ENCODE peak calls at places on chromosomes 1 and 21, in five cellular contexts. X is MV-4-11, N is endothelial cell, V is NCI-H1092, H is iris pigment epithelial cell. L is an unnamed sample.

GRCh38 chr21:45365186-45365607 is 39.8 kb upstream of the COL18A1 start:
- DNase-seq in X (no peak), V (no peak), H (no peak), N (no peak), L (no peak)

GRCh38 chr1:116772648-116773045 is 18.4 kb downstream of the CD2 start:
- DNase-seq in H (no peak), V (no peak), X (no peak), N (no peak), L (no peak)

GRCh38 chr1:53015508-53015860 is 46.5 kb upstream of the PODN start:
- DNase-seq in H (no peak), V (no peak), X (no peak), N (no peak), L (no peak)

GRCh38 chr1:227357229-227358078 is 39.2 kb upstream of the CDC42BPA start:
- DNase-seq in H (peak; percentile 88), X (no peak), N (peak; percentile 50), V (no peak), L (peak; percentile 64)

GRCh38 chr1:107963601-107964396 is 1.2 kb downstream of the VAV3 start:
- DNase-seq in V (no peak), X (peak; percentile 77), H (peak; percentile 62), N (peak; percentile 49), L (no peak)

GRCh38 chr21:31162079-31162699 is 123.9 kb upstream of the KRTAP19-8 start:
- DNase-seq in N (no peak), X (no peak), H (no peak), V (no peak), L (no peak)

GRCh38 chr1:42523171-42523570 is 60.1 kb downstream of the CCDC30 start:
- DNase-seq in N (no peak), V (no peak), H (no peak), X (no peak), L (no peak)

GRCh38 chr21:46151261-46151988 is 4.0 kb downstream of the FTCD start:
- DNase-seq in N (no peak), V (no peak), X (no peak), H (no peak), L (no peak)

GRCh38 chr1:6488602-6489382 is 2.7 kb downstream of the PLEKHG5 start:
- DNase-seq in N (no peak), H (no peak), X (no peak), V (no peak), L (no peak)

GRCh38 chr1:156892190-156893047 is 1.1 kb upstream of the PEAR1 start:
- DNase-seq in H (peak; percentile 89), X (peak; percentile 75), V (peak; percentile 76), N (peak; percentile 99), L (no peak)

GRCh38 chr1:85654066-85654782 is 54.0 kb downstream of the ZNHIT6 start:
- DNase-seq in H (peak; percentile 72), X (no peak), V (no peak), N (no peak), L (no peak)

GRCh38 chr1:232952514-232953175 is 2.2 kb downstream of the NTPCR start:
- DNase-seq in N (peak; percentile 52), X (peak; percentile 55), V (no peak), H (peak; percentile 62), L (peak; percentile 52)

GRCh38 chr1:161153682-161154337 is at the start of gene UFC1:
- DNase-seq in H (peak; percentile 96), X (peak; percentile 87), V (peak; percentile 84), N (peak; percentile 70), L (no peak)

GRCh38 chr1:28246427-28246832 is 10.5 kb downstream of the ATP5IF1 start:
- DNase-seq in H (peak; percentile 75), N (no peak), V (no peak), X (peak; percentile 74), L (no peak)

GRCh38 chr1:234500269-234500668 is 21.3 kb upstream of the TARBP1 start:
- DNase-seq in N (no peak), V (peak; percentile 15), H (no peak), X (peak; percentile 73), L (no peak)

GRCh38 chr1:15023976-15024375 is 129.6 kb upstream of the TMEM51 start:
- DNase-seq in V (no peak), N (no peak), H (no peak), X (no peak), L (no peak)

GRCh38 chr1:168732736-168733135 is 3.7 kb upstream of the DPT start:
- DNase-seq in N (no peak), H (no peak), V (no peak), X (no peak), L (no peak)

GRCh38 chr21:44706026-44706705 is 5.2 kb downstream of the TSPEAR start:
- DNase-seq in N (no peak), H (no peak), X (no peak), V (no peak), L (no peak)

GRCh38 chr21:38343691-38344090 is 86.9 kb downstream of the KCNJ15 start:
- DNase-seq in V (peak; percentile 94), N (no peak), H (peak; percentile 26), X (no peak), L (no peak)

GRCh38 chr1:200211157-200211556 is 183.6 kb downstream of the NR5A2 start:
- DNase-seq in H (peak; percentile 84), X (no peak), N (no peak), V (no peak), L (no peak)

GRCh38 chr1:180176965-180177364 is 22.3 kb downstream of the QSOX1 start:
- DNase-seq in X (no peak), H (no peak), N (no peak), V (no peak), L (no peak)

GRCh38 chr1:237012789-237013383 is 8.6 kb upstream of the MT1HL1 start:
- DNase-seq in N (no peak), X (no peak), H (peak; percentile 66), V (peak; percentile 43), L (no peak)

GRCh38 chr1:169119405-169119804 is 12.9 kb downstream of the ATP1B1 start:
- DNase-seq in H (peak; percentile 74), N (no peak), V (no peak), X (no peak), L (no peak)

GRCh38 chr1:235181561-235182245 is 20.7 kb upstream of the RBM34 start:
- DNase-seq in H (no peak), V (no peak), N (no peak), X (no peak), L (no peak)

GRCh38 chr21:42971897-42972275 is 2.5 kb upstream of the PKNOX1 start:
- DNase-seq in H (no peak), N (no peak), X (no peak), V (no peak), L (no peak)

GRCh38 chr21:31530918-31531705 is 128.4 kb upstream of the SOD1 start:
- DNase-seq in V (peak; percentile 97), H (no peak), N (no peak), X (no peak), L (no peak)

GRCh38 chr1:172533511-172534116 is 664 bp downstream of the SUCO start:
- DNase-seq in X (no peak), V (peak; percentile 38), H (peak; percentile 38), N (peak; percentile 18), L (no peak)

GRCh38 chr1:230414694-230415093 is 11.4 kb downstream of the PGBD5 start:
- DNase-seq in V (no peak), H (no peak), X (no peak), N (no peak), L (no peak)

GRCh38 chr1:93155335-93155734 is 24.9 kb downstream of the TMED5 start:
- DNase-seq in V (no peak), H (peak; percentile 14), X (no peak), N (no peak), L (no peak)

GRCh38 chr1:110148961-110149360 is 1.3 kb upstream of the SLC6A17 start:
- DNase-seq in N (no peak), H (peak; percentile 22), X (no peak), V (no peak), L (no peak)

GRCh38 chr1:25031966-25032667 is 102.0 kb upstream of the RUNX3 start:
- DNase-seq in H (peak; percentile 45), N (no peak), X (no peak), V (peak; percentile 86), L (no peak)

GRCh38 chr1:56911098-56911497 is 54.7 kb downstream of the C8B start:
- DNase-seq in X (peak; percentile 48), V (no peak), N (no peak), H (peak; percentile 56), L (no peak)

GRCh38 chr1:1782399-1783221 is 4.3 kb upstream of the NADK start:
- DNase-seq in H (peak; percentile 69), V (no peak), N (no peak), X (peak; percentile 88), L (no peak)

GRCh38 chr1:204503122-204503912 is 8.7 kb upstream of the PIK3C2B start:
- DNase-seq in N (peak; percentile 43), H (peak; percentile 69), V (peak; percentile 73), X (peak; percentile 73), L (no peak)